ENCODE peak calls at places on chromosomes 6 and 20, in ten cellular contexts. L is pancreas; W is A549; K is CD4-positive, alpha-beta memory T cell; C is uterus; G is heart right ventricle; T is BE2C; Z is left ventricle myocardium inferior; X is endodermal cell; U is neural progenitor cell. S is an unnamed sample. For H3K9me3, the result is how much of the 10 kb centered on the place peaks cover.

GRCh38 chr6:6699741-6700367 is 111.3 kb downstream of the LY86 start:
- DNase-seq in G (peak), X (peak), K (no peak), Z (peak), C (peak), T (peak), U (peak), L (peak), W (peak), S (peak)

GRCh38 chr20:19726126-19726525 is 31.9 kb upstream of the RIN2 start:
- DNase-seq in X (no peak), C (no peak), W (no peak), G (no peak), T (no peak), Z (no peak), K (no peak), U (no peak), L (no peak), S (no peak)

GRCh38 chr6:39091163-39091562 is 23.8 kb downstream of the SAYSD1 start:
- DNase-seq in G (no peak), T (no peak), L (no peak), C (no peak), W (no peak), X (no peak), K (no peak), U (no peak), Z (no peak), S (no peak)

GRCh38 chr6:35165630-35166071 is 24.5 kb upstream of the TCP11 start:
- DNase-seq in L (no peak), C (no peak), Z (no peak), T (no peak), U (no peak), K (no peak), X (peak), G (no peak), W (peak), S (no peak)

GRCh38 chr6:15410752-15411151 is 164.9 kb downstream of the JARID2 start:
- DNase-seq in U (no peak), T (no peak), X (no peak), L (no peak), G (no peak), W (no peak), K (no peak), C (no peak), Z (no peak), S (no peak)

GRCh38 chr6:15392182-15392581 is 146.3 kb downstream of the JARID2 start:
- DNase-seq in X (no peak), U (no peak), T (no peak), W (no peak), Z (no peak), L (no peak), C (no peak), K (no peak), G (no peak), S (no peak)

GRCh38 chr6:30263734-30264133 is 50.5 kb upstream of the TRIM26 start:
- DNase-seq in Z (no peak), K (no peak), U (no peak), T (peak), C (no peak), L (no peak), W (no peak), G (no peak), X (no peak), S (no peak)

GRCh38 chr20:64242797-64243475 is 12.6 kb upstream of the PCMTD2 start:
- DNase-seq in Z (no peak), K (no peak), W (no peak), L (no peak), X (peak), T (no peak), U (no peak), G (no peak), C (no peak), S (no peak)

GRCh38 chr20:53382263-53382844 is 211.3 kb downstream of the ZNF217 start:
- DNase-seq in U (no peak), K (no peak), L (no peak), Z (peak), T (peak), X (no peak), W (no peak), G (no peak), C (no peak), S (no peak)

GRCh38 chr6:1724616-1725015 is 114.9 kb downstream of the FOXC1 start:
- DNase-seq in X (peak), W (peak), C (peak), U (no peak), G (peak), Z (peak), T (no peak), L (no peak), K (no peak), S (no peak)

GRCh38 chr6:71534916-71535315 is 246.3 kb downstream of the OGFRL1 start:
- DNase-seq in W (no peak), L (no peak), U (no peak), G (no peak), T (no peak), K (no peak), X (no peak), C (no peak), Z (no peak), S (no peak)

DNA sequence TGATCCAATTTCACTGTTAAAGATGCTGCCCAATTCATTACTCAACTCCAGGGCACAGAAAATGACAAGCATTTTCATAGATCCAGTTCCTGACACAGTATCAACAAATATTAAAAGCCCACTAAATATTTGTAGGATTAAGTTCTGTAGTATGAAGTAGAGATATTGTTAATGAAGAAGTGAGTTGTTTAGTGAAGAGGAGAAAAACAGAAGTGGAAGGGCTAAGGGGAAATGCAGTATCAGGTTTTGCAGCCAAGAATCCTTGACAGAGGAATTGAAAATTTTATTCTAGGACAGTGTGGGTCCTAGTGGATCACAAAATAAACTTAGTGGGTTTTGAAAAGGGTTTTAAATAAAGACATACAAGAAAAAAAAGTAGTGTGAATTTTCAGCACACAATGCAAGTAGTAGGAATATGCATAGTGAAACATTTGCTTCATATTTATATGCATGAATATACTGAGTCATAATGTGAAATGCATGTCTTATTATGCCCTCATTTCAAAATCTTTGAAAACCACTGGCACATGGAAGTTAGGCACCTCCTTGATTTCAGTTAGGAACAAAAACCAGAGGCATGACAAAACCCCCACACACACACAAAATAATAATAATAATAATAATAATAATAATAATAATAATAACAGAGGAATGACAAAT is 338.6 kb downstream of the KHDRBS2 start:
- DNase-seq in L (no peak), X (no peak), K (no peak), W (no peak), Z (no peak), C (no peak), U (no peak), T (no peak), G (no peak), S (no peak)
- H3K9me3 ChIP-seq in L (under half), X (under half), K (under half), W (under half), Z (under half), C (under half), U (under half), T (under half), G (under half), S (under half)

GRCh38 chr6:137845460-137845859 is 21.6 kb upstream of the TNFAIP3 start:
- DNase-seq in X (no peak), Z (no peak), C (no peak), U (no peak), K (no peak), L (no peak), W (no peak), G (no peak), T (no peak), S (no peak)
- H3K9me3 ChIP-seq in X (under half), Z (under half), C (under half), U (under half), K (under half), L (under half), W (under half), G (under half), T (under half), S (under half)

GRCh38 chr6:9159051-9159450 is 723.7 kb upstream of the SLC35B3 start:
- DNase-seq in T (no peak), Z (no peak), U (no peak), X (no peak), W (no peak), K (no peak), G (no peak), L (no peak), C (no peak), S (no peak)
- H3K9me3 ChIP-seq in T (under half), Z (under half), U (under half), X (under half), W (under half), K (under half), G (under half), L (under half), C (under half), S (under half)

GRCh38 chr20:31341470-31341869 is 26.9 kb upstream of the DEFB118 start:
- DNase-seq in T (no peak), G (no peak), L (no peak), C (no peak), Z (no peak), W (no peak), U (no peak), X (no peak), K (no peak), S (no peak)
- H3K9me3 ChIP-seq in T (under half), G (under half), L (under half), C (under half), Z (under half), W (under half), U (under half), X (under half), K (under half), S (under half)

GRCh38 chr6:27238010-27238983 is 9.2 kb upstream of the PRSS16 start:
- DNase-seq in W (peak), U (peak), L (no peak), C (no peak), Z (no peak), G (no peak), K (no peak), T (peak), X (peak), S (no peak)
- H3K9me3 ChIP-seq in W (under half), U (under half), L (under half), C (under half), Z (under half), G (under half), K (under half), T (under half), X (under half), S (under half)

GRCh38 chr20:708956-709355 is 33.4 kb upstream of the SCRT2 start:
- DNase-seq in G (no peak), C (no peak), L (no peak), U (no peak), W (no peak), X (no peak), Z (no peak), T (no peak), K (no peak), S (no peak)

GRCh38 chr20:710762-711120 is 35.1 kb upstream of the SCRT2 start:
- DNase-seq in L (no peak), K (no peak), G (no peak), Z (no peak), W (no peak), T (no peak), C (no peak), U (no peak), X (no peak), S (no peak)

GRCh38 chr20:709864-710761 is 34.5 kb upstream of the SCRT2 start:
- DNase-seq in W (no peak), L (no peak), G (no peak), X (peak), K (no peak), Z (no peak), U (peak), T (peak), C (no peak), S (peak)

GRCh38 chr20:707711-708110 is 32.1 kb upstream of the SCRT2 start:
- DNase-seq in Z (no peak), G (no peak), K (no peak), T (no peak), W (no peak), L (no peak), C (no peak), U (no peak), X (no peak), S (no peak)

GRCh38 chr20:709421-709820 is 33.8 kb upstream of the SCRT2 start:
- DNase-seq in U (no peak), G (peak), T (peak), C (no peak), Z (peak), L (peak), K (no peak), X (no peak), W (no peak), S (no peak)
- H3K9me3 ChIP-seq in U (under half), G (under half), T (under half), C (under half), Z (under half), L (under half), K (under half), X (under half), W (under half), S (under half)

GRCh38 chr6:88157106-88157505 is 9.0 kb downstream of the CNR1 start:
- DNase-seq in G (no peak), X (no peak), U (no peak), T (no peak), K (no peak), Z (no peak), W (no peak), L (no peak), C (no peak), S (no peak)
- H3K9me3 ChIP-seq in G (under half), X (under half), U (under half), T (under half), K (under half), Z (under half), W (under half), L (under half), C (under half), S (under half)

DNA sequence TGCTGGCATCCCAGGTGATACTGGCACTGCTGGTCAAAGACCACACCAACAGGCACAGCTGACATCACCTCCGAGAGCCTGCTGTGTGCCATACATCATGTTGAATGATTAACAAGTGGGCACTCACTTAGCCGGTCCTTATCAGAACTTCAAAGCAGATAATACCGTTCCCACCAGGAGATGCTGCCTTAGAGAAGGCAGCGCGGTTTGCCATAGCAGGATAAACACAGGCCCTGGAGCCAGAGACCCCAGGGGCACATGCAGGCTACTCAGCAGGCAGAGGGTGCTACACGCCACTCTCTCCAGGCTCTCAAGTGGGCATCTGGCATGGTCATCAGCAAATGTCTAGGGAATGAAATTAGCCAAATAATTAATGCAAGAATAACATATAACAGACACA is 86.5 kb upstream of the CST7 start:
- DNase-seq in C (no peak), W (no peak), Z (no peak), X (no peak), U (no peak), K (no peak), T (no peak), L (no peak), G (no peak), S (no peak)
- H3K9me3 ChIP-seq in C (under half), W (under half), Z (under half), X (under half), U (under half), K (under half), T (under half), L (under half), G (under half), S (under half)